ENCODE peak calls at places on chromosomes 2 and 18, in seven cellular contexts. One of them, this sample, is unnamed.
A peak's percentile ranks its signal among the peaks of the same experiment; 100 is the strongest.

GRCh38 chr2:221529943-221530652 is 42.0 kb downstream of the EPHA4 start:
- DNase-seq in GM12865: no peak
- DNase-seq in astrocyte: peak; percentile 73
- DNase-seq in RWPE1: peak; percentile 86
- DNase-seq in upper lobe of right lung: no peak
- DNase-seq in lower lobe of right lung: no peak
- DNase-seq in fibroblast of the aortic adventitia: peak; percentile 39
- DNase-seq in this sample: no peak

GRCh38 chr2:42937171-42937875 is 144.9 kb upstream of the HAAO start:
- DNase-seq in GM12865: no peak
- DNase-seq in astrocyte: no peak
- DNase-seq in RWPE1: peak; percentile 43
- DNase-seq in upper lobe of right lung: no peak
- DNase-seq in lower lobe of right lung: no peak
- DNase-seq in fibroblast of the aortic adventitia: no peak
- DNase-seq in this sample: no peak

GRCh38 chr2:3154146-3154545 is 223.5 kb downstream of the EIPR1 start:
- DNase-seq in GM12865: no peak
- DNase-seq in astrocyte: no peak
- DNase-seq in RWPE1: no peak
- DNase-seq in upper lobe of right lung: no peak
- DNase-seq in lower lobe of right lung: no peak
- DNase-seq in fibroblast of the aortic adventitia: no peak
- DNase-seq in this sample: no peak

GRCh38 chr2:75643980-75644379 is 2.6 kb upstream of the MRPL19 start:
- DNase-seq in GM12865: no peak
- DNase-seq in astrocyte: no peak
- DNase-seq in RWPE1: no peak
- DNase-seq in upper lobe of right lung: no peak
- DNase-seq in lower lobe of right lung: no peak
- DNase-seq in fibroblast of the aortic adventitia: no peak
- DNase-seq in this sample: no peak

GRCh38 chr18:79712206-79712857 is 32.7 kb downstream of the CTDP1 start:
- DNase-seq in GM12865: no peak
- DNase-seq in astrocyte: no peak
- DNase-seq in RWPE1: no peak
- DNase-seq in upper lobe of right lung: no peak
- DNase-seq in lower lobe of right lung: no peak
- DNase-seq in fibroblast of the aortic adventitia: no peak
- DNase-seq in this sample: no peak

GRCh38 chr2:121532347-121532766 is 1.7 kb downstream of the RNU4ATAC start:
- DNase-seq in GM12865: no peak
- DNase-seq in astrocyte: peak; percentile 72
- DNase-seq in RWPE1: no peak
- DNase-seq in upper lobe of right lung: no peak
- DNase-seq in lower lobe of right lung: no peak
- DNase-seq in fibroblast of the aortic adventitia: peak; percentile 28
- DNase-seq in this sample: no peak

GRCh38 chr18:71784777-71785176 is 759.4 kb downstream of the CBLN2 start:
- DNase-seq in GM12865: no peak
- DNase-seq in astrocyte: no peak
- DNase-seq in RWPE1: peak; percentile 3
- DNase-seq in upper lobe of right lung: no peak
- DNase-seq in lower lobe of right lung: no peak
- DNase-seq in fibroblast of the aortic adventitia: peak; percentile 29
- DNase-seq in this sample: no peak

GRCh38 chr2:9797086-9797485 is 46.2 kb upstream of the TAF1B start:
- DNase-seq in GM12865: no peak
- DNase-seq in astrocyte: no peak
- DNase-seq in RWPE1: no peak
- DNase-seq in upper lobe of right lung: no peak
- DNase-seq in lower lobe of right lung: no peak
- DNase-seq in fibroblast of the aortic adventitia: no peak
- DNase-seq in this sample: no peak

GRCh38 chr2:23526114-23526513 is 141.1 kb downstream of the KLHL29 start:
- DNase-seq in GM12865: no peak
- DNase-seq in astrocyte: no peak
- DNase-seq in RWPE1: no peak
- DNase-seq in upper lobe of right lung: no peak
- DNase-seq in lower lobe of right lung: no peak
- DNase-seq in fibroblast of the aortic adventitia: no peak
- DNase-seq in this sample: no peak

GRCh38 chr18:908631-909621 is 4.3 kb downstream of the ADCYAP1 start:
- DNase-seq in GM12865: no peak
- DNase-seq in astrocyte: no peak
- DNase-seq in RWPE1: no peak
- DNase-seq in upper lobe of right lung: no peak
- DNase-seq in lower lobe of right lung: no peak
- DNase-seq in fibroblast of the aortic adventitia: peak; percentile 16
- DNase-seq in this sample: peak; percentile 51

GRCh38 chr2:239466755-239467271 is 66.0 kb upstream of the HDAC4 start:
- DNase-seq in GM12865: no peak
- DNase-seq in astrocyte: no peak
- DNase-seq in RWPE1: no peak
- DNase-seq in upper lobe of right lung: peak; percentile 59
- DNase-seq in lower lobe of right lung: no peak
- DNase-seq in fibroblast of the aortic adventitia: no peak
- DNase-seq in this sample: no peak

GRCh38 chr2:168956392-168956791 is 55.3 kb downstream of the G6PC2 start:
- DNase-seq in GM12865: no peak
- DNase-seq in astrocyte: no peak
- DNase-seq in RWPE1: no peak
- DNase-seq in upper lobe of right lung: no peak
- DNase-seq in lower lobe of right lung: no peak
- DNase-seq in fibroblast of the aortic adventitia: no peak
- DNase-seq in this sample: no peak

GRCh38 chr2:168962636-168963035 is 61.5 kb downstream of the G6PC2 start:
- DNase-seq in GM12865: no peak
- DNase-seq in astrocyte: no peak
- DNase-seq in RWPE1: no peak
- DNase-seq in upper lobe of right lung: no peak
- DNase-seq in lower lobe of right lung: no peak
- DNase-seq in fibroblast of the aortic adventitia: no peak
- DNase-seq in this sample: no peak

GRCh38 chr2:168964251-168964807 is 63.2 kb downstream of the G6PC2 start:
- DNase-seq in GM12865: no peak
- DNase-seq in astrocyte: peak; percentile 44
- DNase-seq in RWPE1: no peak
- DNase-seq in upper lobe of right lung: no peak
- DNase-seq in lower lobe of right lung: no peak
- DNase-seq in fibroblast of the aortic adventitia: no peak
- DNase-seq in this sample: no peak

DNA sequence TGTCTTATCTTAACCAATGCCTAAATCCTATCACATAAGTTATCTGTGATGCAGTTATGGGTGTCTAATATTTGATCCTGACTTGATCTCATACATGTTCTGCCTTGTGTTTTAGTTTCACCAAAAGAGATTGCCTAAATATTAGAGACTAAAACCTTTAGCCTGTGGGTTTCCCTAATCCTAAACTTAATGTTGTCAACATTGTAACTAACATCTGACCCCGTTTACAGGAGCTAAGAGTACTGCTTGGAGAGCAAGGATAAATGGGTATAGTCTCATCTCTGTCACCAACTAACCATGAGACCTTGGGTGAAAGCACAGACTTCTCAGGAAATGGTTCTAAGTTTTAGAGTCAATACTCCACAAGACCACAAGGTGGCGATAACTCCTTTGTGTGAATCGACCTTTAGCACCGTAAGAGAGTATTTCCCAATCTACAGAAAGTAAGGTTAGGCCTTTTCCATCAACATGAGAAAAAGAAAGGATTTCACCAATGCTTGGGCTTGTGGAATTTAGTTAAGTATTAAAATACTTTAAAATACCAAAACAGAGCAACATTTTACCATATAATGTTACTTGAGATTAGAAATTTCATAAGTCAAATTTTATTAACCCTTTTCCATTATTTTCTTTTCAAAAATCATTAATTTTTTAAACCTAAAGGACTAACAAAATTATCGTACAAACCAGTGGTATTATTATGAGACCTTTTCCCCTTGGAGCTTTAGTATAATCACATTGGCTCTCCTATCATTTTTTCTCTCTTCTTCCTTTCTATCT is 60.5 kb downstream of the G6PC2 start:
- DNase-seq in GM12865: peak; percentile 70
- DNase-seq in astrocyte: peak; percentile 54
- DNase-seq in RWPE1: peak; percentile 51
- DNase-seq in upper lobe of right lung: no peak
- DNase-seq in lower lobe of right lung: no peak
- DNase-seq in fibroblast of the aortic adventitia: peak; percentile 85
- DNase-seq in this sample: no peak
- TF ChIP-seq CTCF in GM12865: peak; percentile 77
- TF ChIP-seq CTCF in astrocyte: peak; percentile 85
- TF ChIP-seq CTCF in RWPE1: peak; percentile 87
- TF ChIP-seq CTCF in upper lobe of right lung: peak; percentile 84
- TF ChIP-seq CTCF in lower lobe of right lung: peak; percentile 83
- TF ChIP-seq CTCF in fibroblast of the aortic adventitia: peak; percentile 83
- TF ChIP-seq CTCF in this sample: peak; percentile 91

DNA sequence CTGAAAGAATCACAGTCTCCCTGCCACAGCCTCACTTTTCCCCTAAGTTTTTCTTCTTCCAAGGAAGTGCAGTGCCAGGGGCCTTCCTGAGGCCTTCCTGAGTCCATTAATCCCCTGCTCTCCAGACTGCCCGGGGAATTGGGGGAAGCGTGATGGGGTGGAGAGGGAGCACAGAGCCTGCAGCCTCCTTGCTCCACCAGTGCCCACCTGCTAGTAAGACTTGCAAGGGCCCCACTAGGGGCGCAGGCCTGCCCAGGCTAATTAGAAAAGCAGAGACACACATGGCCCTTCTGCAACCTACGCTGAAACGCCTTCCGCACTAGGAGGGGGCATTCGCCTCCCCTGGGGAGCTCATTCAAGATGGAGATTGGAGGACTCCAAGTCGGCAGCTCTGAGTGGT is 110.6 kb downstream of the MRO start:
- DNase-seq in GM12865: no peak
- DNase-seq in astrocyte: no peak
- DNase-seq in RWPE1: no peak
- DNase-seq in upper lobe of right lung: no peak
- DNase-seq in lower lobe of right lung: no peak
- DNase-seq in fibroblast of the aortic adventitia: no peak
- DNase-seq in this sample: peak; percentile 38
- TF ChIP-seq CTCF in GM12865: no peak
- TF ChIP-seq CTCF in astrocyte: no peak
- TF ChIP-seq CTCF in RWPE1: no peak
- TF ChIP-seq CTCF in upper lobe of right lung: no peak
- TF ChIP-seq CTCF in lower lobe of right lung: no peak
- TF ChIP-seq CTCF in fibroblast of the aortic adventitia: no peak
- TF ChIP-seq CTCF in this sample: no peak

GRCh38 chr2:237081596-237081995 is 4.1 kb upstream of the COPS8 start:
- DNase-seq in GM12865: no peak
- DNase-seq in astrocyte: no peak
- DNase-seq in RWPE1: no peak
- DNase-seq in upper lobe of right lung: no peak
- DNase-seq in lower lobe of right lung: no peak
- DNase-seq in fibroblast of the aortic adventitia: no peak
- DNase-seq in this sample: no peak
- TF ChIP-seq CTCF in GM12865: no peak
- TF ChIP-seq CTCF in astrocyte: no peak
- TF ChIP-seq CTCF in RWPE1: no peak
- TF ChIP-seq CTCF in upper lobe of right lung: no peak
- TF ChIP-seq CTCF in lower lobe of right lung: no peak
- TF ChIP-seq CTCF in fibroblast of the aortic adventitia: no peak
- TF ChIP-seq CTCF in this sample: no peak

DNA sequence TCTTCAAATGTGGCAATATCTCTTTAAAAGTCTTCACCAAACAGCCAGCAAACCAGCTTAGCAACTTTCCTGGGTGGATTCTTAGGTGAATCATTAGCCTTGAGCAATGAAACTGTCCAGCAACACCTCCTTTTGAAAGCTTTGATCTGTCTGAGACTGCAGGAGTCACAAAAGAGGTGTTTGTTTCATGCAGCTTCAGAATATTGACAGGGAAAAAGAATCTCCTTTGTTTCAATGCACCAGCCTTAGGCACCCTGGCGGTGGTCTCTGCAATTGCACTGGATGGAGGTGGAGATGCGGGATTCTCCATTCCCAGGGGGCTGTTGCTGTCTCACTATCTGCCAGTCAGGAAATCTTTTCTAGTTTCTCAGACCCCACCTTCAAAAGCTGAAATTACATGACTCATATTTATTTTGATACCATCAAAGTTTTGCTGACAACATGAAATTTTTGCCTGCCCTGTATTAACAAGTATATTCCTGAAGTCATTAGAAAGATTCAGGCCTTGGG is 76.0 kb upstream of the DSG1 start:
- DNase-seq in GM12865: no peak
- DNase-seq in astrocyte: peak; percentile 41
- DNase-seq in RWPE1: peak; percentile 83
- DNase-seq in upper lobe of right lung: no peak
- DNase-seq in lower lobe of right lung: no peak
- DNase-seq in fibroblast of the aortic adventitia: no peak
- DNase-seq in this sample: peak; percentile 85
- TF ChIP-seq CTCF in GM12865: no peak
- TF ChIP-seq CTCF in astrocyte: peak; percentile 61
- TF ChIP-seq CTCF in RWPE1: peak; percentile 76
- TF ChIP-seq CTCF in upper lobe of right lung: peak; percentile 39
- TF ChIP-seq CTCF in lower lobe of right lung: peak; percentile 40
- TF ChIP-seq CTCF in fibroblast of the aortic adventitia: no peak
- TF ChIP-seq CTCF in this sample: peak; percentile 91

This sample was measured in glutamatergic neuron.